ENCODE peak calls at places on chromosomes 1 and 21, in ten cellular contexts. One of them, this sample, is unnamed.

GRCh38 chr1:88001460-88001859 is 672.8 kb downstream of the LMO4 start:
- DNase-seq in neural crest cell: no peak
- DNase-seq in IMR-90: peak
- DNase-seq in AG09309: no peak
- DNase-seq in HCT116: no peak
- DNase-seq in nephron progenitor cell: no peak
- DNase-seq in WTC11: no peak
- DNase-seq in BE2C: no peak
- DNase-seq in mammary epithelial cell: peak
- DNase-seq in astrocyte of the cerebellum: no peak
- DNase-seq in this sample: no peak

GRCh38 chr21:37459575-37459974 is 93.0 kb downstream of the DYRK1A start:
- DNase-seq in neural crest cell: no peak
- DNase-seq in IMR-90: peak
- DNase-seq in AG09309: no peak
- DNase-seq in HCT116: no peak
- DNase-seq in nephron progenitor cell: no peak
- DNase-seq in WTC11: no peak
- DNase-seq in BE2C: no peak
- DNase-seq in mammary epithelial cell: no peak
- DNase-seq in astrocyte of the cerebellum: no peak
- DNase-seq in this sample: no peak

GRCh38 chr1:235093685-235094592 is 34.7 kb downstream of the TOMM20 start:
- DNase-seq in neural crest cell: peak
- DNase-seq in IMR-90: peak
- DNase-seq in AG09309: no peak
- DNase-seq in HCT116: no peak
- DNase-seq in nephron progenitor cell: peak
- DNase-seq in WTC11: peak
- DNase-seq in BE2C: peak
- DNase-seq in mammary epithelial cell: no peak
- DNase-seq in astrocyte of the cerebellum: peak
- DNase-seq in this sample: peak

GRCh38 chr1:245730796-245731195 is 576.0 kb downstream of the KIF26B start:
- DNase-seq in neural crest cell: no peak
- DNase-seq in IMR-90: no peak
- DNase-seq in AG09309: no peak
- DNase-seq in HCT116: no peak
- DNase-seq in nephron progenitor cell: no peak
- DNase-seq in WTC11: no peak
- DNase-seq in BE2C: no peak
- DNase-seq in mammary epithelial cell: no peak
- DNase-seq in astrocyte of the cerebellum: no peak
- DNase-seq in this sample: no peak

GRCh38 chr21:41213081-41213480 is 45.1 kb downstream of the BACE2 start:
- DNase-seq in neural crest cell: no peak
- DNase-seq in IMR-90: no peak
- DNase-seq in AG09309: no peak
- DNase-seq in HCT116: no peak
- DNase-seq in nephron progenitor cell: peak
- DNase-seq in WTC11: no peak
- DNase-seq in BE2C: no peak
- DNase-seq in mammary epithelial cell: no peak
- DNase-seq in astrocyte of the cerebellum: no peak
- DNase-seq in this sample: no peak

GRCh38 chr1:248858096-248858890 is 592 bp downstream of the ZNF692 start:
- DNase-seq in neural crest cell: peak
- DNase-seq in IMR-90: peak
- DNase-seq in AG09309: no peak
- DNase-seq in HCT116: peak
- DNase-seq in nephron progenitor cell: peak
- DNase-seq in WTC11: peak
- DNase-seq in BE2C: peak
- DNase-seq in mammary epithelial cell: peak
- DNase-seq in astrocyte of the cerebellum: no peak
- DNase-seq in this sample: peak

GRCh38 chr1:195733826-195734225 is 874.4 kb downstream of the KCNT2 start:
- DNase-seq in neural crest cell: no peak
- DNase-seq in IMR-90: no peak
- DNase-seq in AG09309: no peak
- DNase-seq in HCT116: peak
- DNase-seq in nephron progenitor cell: peak
- DNase-seq in WTC11: peak
- DNase-seq in BE2C: peak
- DNase-seq in mammary epithelial cell: peak
- DNase-seq in astrocyte of the cerebellum: no peak
- DNase-seq in this sample: no peak

GRCh38 chr21:36697473-36698159 is 1.3 kb upstream of the SIM2 start:
- DNase-seq in neural crest cell: peak
- DNase-seq in IMR-90: no peak
- DNase-seq in AG09309: no peak
- DNase-seq in HCT116: no peak
- DNase-seq in nephron progenitor cell: no peak
- DNase-seq in WTC11: peak
- DNase-seq in BE2C: no peak
- DNase-seq in mammary epithelial cell: no peak
- DNase-seq in astrocyte of the cerebellum: no peak
- DNase-seq in this sample: no peak

GRCh38 chr1:186620526-186620925 is 59.7 kb downstream of the PTGS2 start:
- DNase-seq in neural crest cell: no peak
- DNase-seq in IMR-90: no peak
- DNase-seq in AG09309: peak
- DNase-seq in HCT116: no peak
- DNase-seq in nephron progenitor cell: no peak
- DNase-seq in WTC11: no peak
- DNase-seq in BE2C: no peak
- DNase-seq in mammary epithelial cell: no peak
- DNase-seq in astrocyte of the cerebellum: no peak
- DNase-seq in this sample: no peak

GRCh38 chr1:14494931-14495330 is 103.6 kb upstream of the KAZN start:
- DNase-seq in neural crest cell: no peak
- DNase-seq in IMR-90: no peak
- DNase-seq in AG09309: no peak
- DNase-seq in HCT116: no peak
- DNase-seq in nephron progenitor cell: no peak
- DNase-seq in WTC11: no peak
- DNase-seq in BE2C: no peak
- DNase-seq in mammary epithelial cell: no peak
- DNase-seq in astrocyte of the cerebellum: no peak
- DNase-seq in this sample: no peak

GRCh38 chr1:11488966-11489625 is 10.1 kb downstream of the DISP3 start:
- DNase-seq in neural crest cell: no peak
- DNase-seq in IMR-90: no peak
- DNase-seq in AG09309: no peak
- DNase-seq in HCT116: no peak
- DNase-seq in nephron progenitor cell: no peak
- DNase-seq in WTC11: peak
- DNase-seq in BE2C: no peak
- DNase-seq in mammary epithelial cell: no peak
- DNase-seq in astrocyte of the cerebellum: no peak
- DNase-seq in this sample: no peak

GRCh38 chr1:82246050-82246449 is 445.3 kb downstream of the ADGRL2 start:
- DNase-seq in neural crest cell: no peak
- DNase-seq in IMR-90: no peak
- DNase-seq in AG09309: no peak
- DNase-seq in HCT116: no peak
- DNase-seq in nephron progenitor cell: no peak
- DNase-seq in WTC11: no peak
- DNase-seq in BE2C: no peak
- DNase-seq in mammary epithelial cell: no peak
- DNase-seq in astrocyte of the cerebellum: no peak
- DNase-seq in this sample: no peak

DNA sequence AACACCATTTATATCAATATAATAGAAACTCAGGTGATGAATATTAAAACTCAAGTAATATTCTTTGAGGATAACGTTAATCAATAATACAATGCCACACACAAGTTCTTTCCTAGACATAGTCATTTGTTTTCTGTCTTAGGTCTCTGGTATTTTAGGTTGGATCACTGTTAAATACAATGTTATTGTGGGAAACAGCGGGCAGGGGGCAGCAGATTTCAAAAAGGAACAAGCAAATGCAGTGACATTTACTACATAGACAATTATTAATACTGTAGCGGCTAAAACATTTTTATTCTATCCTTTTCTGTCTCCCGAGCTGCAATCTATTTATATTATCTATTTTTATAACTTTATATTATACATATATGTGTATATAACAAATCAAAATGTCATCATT is 186.4 kb upstream of the ZNHIT6 start:
- DNase-seq in neural crest cell: peak
- DNase-seq in IMR-90: peak
- DNase-seq in AG09309: peak
- DNase-seq in HCT116: peak
- DNase-seq in nephron progenitor cell: peak
- DNase-seq in WTC11: peak
- DNase-seq in BE2C: peak
- DNase-seq in mammary epithelial cell: no peak
- DNase-seq in astrocyte of the cerebellum: peak
- DNase-seq in this sample: peak
- TF ChIP-seq CTCF in neural crest cell: peak
- TF ChIP-seq CTCF in IMR-90: peak
- TF ChIP-seq CTCF in AG09309: peak
- TF ChIP-seq CTCF in HCT116: peak
- TF ChIP-seq CTCF in nephron progenitor cell: peak
- TF ChIP-seq CTCF in WTC11: peak
- TF ChIP-seq CTCF in BE2C: peak
- TF ChIP-seq CTCF in mammary epithelial cell: peak
- TF ChIP-seq CTCF in astrocyte of the cerebellum: peak
- TF ChIP-seq CTCF in this sample: peak

GRCh38 chr1:47677241-47677940 is 239.5 kb downstream of the FOXD2 start:
- DNase-seq in neural crest cell: no peak
- DNase-seq in IMR-90: no peak
- DNase-seq in AG09309: no peak
- DNase-seq in HCT116: no peak
- DNase-seq in nephron progenitor cell: no peak
- DNase-seq in WTC11: no peak
- DNase-seq in BE2C: no peak
- DNase-seq in mammary epithelial cell: no peak
- DNase-seq in astrocyte of the cerebellum: no peak
- DNase-seq in this sample: no peak

GRCh38 chr1:47676311-47677054 is 238.6 kb downstream of the FOXD2 start:
- DNase-seq in neural crest cell: no peak
- DNase-seq in IMR-90: no peak
- DNase-seq in AG09309: no peak
- DNase-seq in HCT116: no peak
- DNase-seq in nephron progenitor cell: no peak
- DNase-seq in WTC11: no peak
- DNase-seq in BE2C: no peak
- DNase-seq in mammary epithelial cell: no peak
- DNase-seq in astrocyte of the cerebellum: no peak
- DNase-seq in this sample: no peak

GRCh38 chr1:47675721-47676120 is 237.9 kb downstream of the FOXD2 start:
- DNase-seq in neural crest cell: no peak
- DNase-seq in IMR-90: no peak
- DNase-seq in AG09309: no peak
- DNase-seq in HCT116: no peak
- DNase-seq in nephron progenitor cell: no peak
- DNase-seq in WTC11: no peak
- DNase-seq in BE2C: no peak
- DNase-seq in mammary epithelial cell: no peak
- DNase-seq in astrocyte of the cerebellum: no peak
- DNase-seq in this sample: no peak

GRCh38 chr1:47674189-47674588 is 236.3 kb downstream of the FOXD2 start:
- DNase-seq in neural crest cell: no peak
- DNase-seq in IMR-90: no peak
- DNase-seq in AG09309: no peak
- DNase-seq in HCT116: no peak
- DNase-seq in nephron progenitor cell: no peak
- DNase-seq in WTC11: no peak
- DNase-seq in BE2C: no peak
- DNase-seq in mammary epithelial cell: no peak
- DNase-seq in astrocyte of the cerebellum: no peak
- DNase-seq in this sample: no peak

GRCh38 chr1:47675047-47675675 is 237.3 kb downstream of the FOXD2 start:
- DNase-seq in neural crest cell: no peak
- DNase-seq in IMR-90: no peak
- DNase-seq in AG09309: no peak
- DNase-seq in HCT116: no peak
- DNase-seq in nephron progenitor cell: no peak
- DNase-seq in WTC11: no peak
- DNase-seq in BE2C: no peak
- DNase-seq in mammary epithelial cell: no peak
- DNase-seq in astrocyte of the cerebellum: no peak
- DNase-seq in this sample: no peak
- TF ChIP-seq CTCF in neural crest cell: no peak
- TF ChIP-seq CTCF in IMR-90: no peak
- TF ChIP-seq CTCF in AG09309: no peak
- TF ChIP-seq CTCF in HCT116: peak
- TF ChIP-seq CTCF in nephron progenitor cell: no peak
- TF ChIP-seq CTCF in WTC11: no peak
- TF ChIP-seq CTCF in BE2C: no peak
- TF ChIP-seq CTCF in mammary epithelial cell: no peak
- TF ChIP-seq CTCF in astrocyte of the cerebellum: no peak
- TF ChIP-seq CTCF in this sample: no peak

GRCh38 chr21:33374874-33375644 is 28.2 kb upstream of the IFNGR2 start:
- DNase-seq in neural crest cell: no peak
- DNase-seq in IMR-90: no peak
- DNase-seq in AG09309: no peak
- DNase-seq in HCT116: no peak
- DNase-seq in nephron progenitor cell: no peak
- DNase-seq in WTC11: no peak
- DNase-seq in BE2C: no peak
- DNase-seq in mammary epithelial cell: no peak
- DNase-seq in astrocyte of the cerebellum: no peak
- DNase-seq in this sample: no peak
- TF ChIP-seq CTCF in neural crest cell: peak
- TF ChIP-seq CTCF in IMR-90: no peak
- TF ChIP-seq CTCF in AG09309: no peak
- TF ChIP-seq CTCF in HCT116: no peak
- TF ChIP-seq CTCF in nephron progenitor cell: no peak
- TF ChIP-seq CTCF in WTC11: no peak
- TF ChIP-seq CTCF in BE2C: no peak
- TF ChIP-seq CTCF in mammary epithelial cell: no peak
- TF ChIP-seq CTCF in astrocyte of the cerebellum: no peak
- TF ChIP-seq CTCF in this sample: peak

GRCh38 chr1:217360510-217360909 is 270.4 kb downstream of the GPATCH2 start:
- DNase-seq in neural crest cell: no peak
- DNase-seq in IMR-90: no peak
- DNase-seq in AG09309: no peak
- DNase-seq in HCT116: no peak
- DNase-seq in nephron progenitor cell: no peak
- DNase-seq in WTC11: no peak
- DNase-seq in BE2C: no peak
- DNase-seq in mammary epithelial cell: no peak
- DNase-seq in astrocyte of the cerebellum: no peak
- DNase-seq in this sample: no peak

GRCh38 chr1:217348960-217349664 is 281.8 kb downstream of the GPATCH2 start:
- DNase-seq in neural crest cell: no peak
- DNase-seq in IMR-90: no peak
- DNase-seq in AG09309: no peak
- DNase-seq in HCT116: no peak
- DNase-seq in nephron progenitor cell: no peak
- DNase-seq in WTC11: no peak
- DNase-seq in BE2C: no peak
- DNase-seq in mammary epithelial cell: no peak
- DNase-seq in astrocyte of the cerebellum: no peak
- DNase-seq in this sample: no peak

DNA sequence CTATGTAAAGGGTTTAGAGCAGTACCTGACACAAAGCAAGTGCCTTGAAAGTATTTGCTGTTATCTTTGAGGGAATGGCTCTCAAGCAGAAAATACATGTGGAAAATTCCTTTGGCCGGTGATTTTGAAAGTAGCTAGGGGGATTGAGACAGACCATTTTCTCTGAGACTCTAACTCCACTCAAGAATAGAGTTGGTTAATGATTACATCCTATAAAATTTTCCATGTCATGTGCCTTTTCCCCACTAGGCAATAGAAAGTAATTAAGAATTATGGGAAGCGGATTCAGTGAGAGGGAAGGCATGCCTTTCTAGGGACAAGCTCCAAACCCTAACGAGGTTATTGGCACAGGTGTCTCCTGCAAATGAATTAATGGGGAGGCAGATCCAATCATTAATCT is 276.0 kb downstream of the GPATCH2 start:
- DNase-seq in neural crest cell: no peak
- DNase-seq in IMR-90: no peak
- DNase-seq in AG09309: no peak
- DNase-seq in HCT116: no peak
- DNase-seq in nephron progenitor cell: no peak
- DNase-seq in WTC11: no peak
- DNase-seq in BE2C: no peak
- DNase-seq in mammary epithelial cell: no peak
- DNase-seq in astrocyte of the cerebellum: no peak
- DNase-seq in this sample: no peak
- TF ChIP-seq CTCF in neural crest cell: no peak
- TF ChIP-seq CTCF in IMR-90: no peak
- TF ChIP-seq CTCF in AG09309: no peak
- TF ChIP-seq CTCF in HCT116: no peak
- TF ChIP-seq CTCF in nephron progenitor cell: no peak
- TF ChIP-seq CTCF in WTC11: no peak
- TF ChIP-seq CTCF in BE2C: no peak
- TF ChIP-seq CTCF in mammary epithelial cell: no peak
- TF ChIP-seq CTCF in astrocyte of the cerebellum: no peak
- TF ChIP-seq CTCF in this sample: no peak

This sample was measured in Calu3.